ENCODE peak calls at places on chromosomes 6 and 20, in five cellular contexts. One of them, this sample, is unnamed.

GRCh38 chr20:35978041-35978513 is 9.7 kb downstream of the CNBD2 start:
- DNase-seq in effector CD4-positive, alpha-beta T cell: no peak
- DNase-seq in HT-29: no peak
- DNase-seq in T-helper 9 cell: no peak
- DNase-seq in activated T-cell treated with anti-CD3 and anti-CD28 coated beads for 1 hour: no peak
- DNase-seq in this sample: no peak

GRCh38 chr6:4732691-4733315 is 43.4 kb upstream of the CDYL start:
- DNase-seq in effector CD4-positive, alpha-beta T cell: no peak
- DNase-seq in activated T-cell treated with anti-CD3 and anti-CD28 coated beads for 1 hour: no peak
- DNase-seq in HT-29: peak
- DNase-seq in T-helper 9 cell: no peak
- DNase-seq in this sample: peak

GRCh38 chr20:43584448-43585138 is 6.1 kb upstream of the IFT52 start:
- DNase-seq in effector CD4-positive, alpha-beta T cell: no peak
- DNase-seq in HT-29: no peak
- DNase-seq in T-helper 9 cell: no peak
- DNase-seq in activated T-cell treated with anti-CD3 and anti-CD28 coated beads for 1 hour: no peak
- DNase-seq in this sample: peak

GRCh38 chr20:52529856-52530255 is 338.3 kb upstream of the ZFP64 start:
- DNase-seq in HT-29: no peak
- DNase-seq in T-helper 9 cell: no peak
- DNase-seq in activated T-cell treated with anti-CD3 and anti-CD28 coated beads for 1 hour: no peak
- DNase-seq in effector CD4-positive, alpha-beta T cell: no peak
- DNase-seq in this sample: no peak

GRCh38 chr20:61817061-61817460 is 248.6 kb downstream of the TAF4 start:
- DNase-seq in HT-29: no peak
- DNase-seq in effector CD4-positive, alpha-beta T cell: no peak
- DNase-seq in T-helper 9 cell: no peak
- DNase-seq in activated T-cell treated with anti-CD3 and anti-CD28 coated beads for 1 hour: no peak
- DNase-seq in this sample: no peak

GRCh38 chr6:11428895-11429294 is 108.7 kb upstream of the TMEM170B start:
- DNase-seq in T-helper 9 cell: no peak
- DNase-seq in activated T-cell treated with anti-CD3 and anti-CD28 coated beads for 1 hour: no peak
- DNase-seq in HT-29: no peak
- DNase-seq in effector CD4-positive, alpha-beta T cell: no peak
- DNase-seq in this sample: peak

GRCh38 chr20:35093245-35093884 is 758 bp upstream of the TRPC4AP start:
- DNase-seq in T-helper 9 cell: no peak
- DNase-seq in activated T-cell treated with anti-CD3 and anti-CD28 coated beads for 1 hour: no peak
- DNase-seq in HT-29: no peak
- DNase-seq in effector CD4-positive, alpha-beta T cell: no peak
- DNase-seq in this sample: no peak

GRCh38 chr20:15703171-15703911 is 869.9 kb downstream of the KIF16B start:
- DNase-seq in T-helper 9 cell: no peak
- DNase-seq in HT-29: peak
- DNase-seq in effector CD4-positive, alpha-beta T cell: no peak
- DNase-seq in activated T-cell treated with anti-CD3 and anti-CD28 coated beads for 1 hour: no peak
- DNase-seq in this sample: no peak